ENCODE peak calls at places on chromosomes 4 and X, in four cellular contexts. C is suprapubic skin, Z is mammary epithelial cell, P is fibroblast of mammary gland. O is an unnamed sample.

GRCh38 chr4:87007345-87008181 is 72.8 kb downstream of the AFF1 start:
- DNase-seq in C (peak), Z (peak), P (peak), O (peak)

GRCh38 chrX:48901069-48901468 is 3.3 kb downstream of the PQBP1 start:
- DNase-seq in C (no peak), Z (no peak), P (no peak), O (no peak)

GRCh38 chrX:46310815-46311497 is 234.3 kb downstream of the ZNF674 start:
- DNase-seq in C (no peak), Z (no peak), P (no peak), O (peak)

GRCh38 chr4:120855307-120856001 is 67.1 kb downstream of the PRDM5 start:
- DNase-seq in C (no peak), Z (no peak), P (no peak), O (no peak)

GRCh38 chr4:170047774-170048354 is 21.7 kb upstream of the MFAP3L start:
- DNase-seq in C (no peak), Z (peak), P (peak), O (peak)

GRCh38 chr4:158314756-158315487 is 104.6 kb downstream of the TMEM144 start:
- DNase-seq in C (no peak), Z (peak), P (peak), O (peak)

GRCh38 chrX:81377329-81377728 is 175.4 kb downstream of the SH3BGRL start:
- DNase-seq in C (no peak), Z (peak), P (peak), O (peak)

GRCh38 chrX:21725498-21725897 is 32.4 kb downstream of the SMPX start:
- DNase-seq in C (no peak), Z (peak), P (peak), O (peak)

GRCh38 chr4:33400504-33400903 is 2680.3 kb downstream of the PCDH7 start:
- DNase-seq in C (no peak), Z (no peak), P (no peak), O (no peak)

GRCh38 chr4:147479817-147480216 is 1.1 kb upstream of the EDNRA start:
- DNase-seq in C (peak), Z (peak), P (peak), O (peak)

GRCh38 chrX:47187106-47187677 is 6.4 kb upstream of the UBA1 start:
- DNase-seq in C (no peak), Z (no peak), P (no peak), O (no peak)

GRCh38 chr4:158236304-158237030 is 26.2 kb downstream of the TMEM144 start:
- DNase-seq in C (no peak), Z (no peak), P (no peak), O (no peak)

GRCh38 chr4:38723726-38724506 is 58.9 kb downstream of the TLR10 start:
- DNase-seq in C (no peak), Z (no peak), P (no peak), O (peak)

GRCh38 chrX:38616904-38617303 is 55.6 kb downstream of the TSPAN7 start:
- DNase-seq in C (no peak), Z (no peak), P (no peak), O (no peak)

GRCh38 chrX:41666251-41666650 is 22.5 kb upstream of the GPR34 start:
- DNase-seq in C (no peak), Z (no peak), P (peak), O (peak)

GRCh38 chr4:158781963-158782362 is 13.1 kb downstream of the FNIP2 start:
- DNase-seq in C (no peak), Z (no peak), P (no peak), O (no peak)

GRCh38 chrX:112896051-112896450 is 55.4 kb upstream of the AMOT start:
- DNase-seq in C (no peak), Z (no peak), P (no peak), O (no peak)

GRCh38 chr4:155688211-155688610 is 21.6 kb downstream of the GUCY1A1 start:
- DNase-seq in C (no peak), Z (no peak), P (no peak), O (no peak)

GRCh38 chr4:142974331-142974730 is 128.2 kb upstream of the INPP4B start:
- DNase-seq in C (no peak), Z (no peak), P (no peak), O (no peak)

GRCh38 chrX:150184487-150184886 is 178.6 kb upstream of the MAMLD1 start:
- DNase-seq in C (no peak), Z (peak), P (no peak), O (no peak)

GRCh38 chr4:77618383-77619241 is 13.0 kb downstream of the CXCL13 start:
- DNase-seq in C (no peak), Z (peak), P (peak), O (peak)

GRCh38 chrX:68490644-68491043 is 8.2 kb upstream of the YIPF6 start:
- DNase-seq in C (no peak), Z (peak), P (peak), O (peak)
- TF ChIP-seq CTCF in C (peak), Z (peak), P (peak), O (peak)

GRCh38 chr4:173522160-173522873 is 7.7 kb downstream of the HAND2 start:
- DNase-seq in C (peak), Z (no peak), P (peak), O (peak)
- H3K4me3 ChIP-seq in C (peak), Z (peak), P (peak), O (peak)

GRCh38 chrX:28590394-28590793 is 3.1 kb downstream of the IL1RAPL1 start:
- DNase-seq in C (no peak), Z (no peak), P (no peak), O (no peak)
- TF ChIP-seq CTCF in C (no peak), Z (no peak), P (no peak), O (no peak)

GRCh38 chrX:30793767-30794103 is 95.3 kb downstream of the TAB3 start:
- DNase-seq in C (no peak), Z (no peak), P (no peak), O (no peak)
- H3K4me3 ChIP-seq in C (no peak), Z (no peak), P (no peak), O (no peak)

GRCh38 chrX:71909956-71910355 is 689 bp upstream of the NHSL2 start:
- DNase-seq in C (no peak), Z (no peak), P (peak), O (no peak)
- TF ChIP-seq CTCF in C (no peak), Z (no peak), P (peak), O (peak)

GRCh38 chr4:108143515-108143914 is 25.2 kb downstream of the LEF1 start:
- DNase-seq in C (no peak), Z (no peak), P (no peak), O (no peak)

GRCh38 chr4:108139089-108139488 is 29.6 kb downstream of the LEF1 start:
- DNase-seq in C (no peak), Z (no peak), P (no peak), O (no peak)

GRCh38 chr4:108140328-108140727 is 28.4 kb downstream of the LEF1 start:
- DNase-seq in C (no peak), Z (no peak), P (no peak), O (no peak)

GRCh38 chr4:108142870-108143269 is 25.9 kb downstream of the LEF1 start:
- DNase-seq in C (no peak), Z (no peak), P (no peak), O (no peak)

GRCh38 chr4:108141213-108142045 is 27.3 kb downstream of the LEF1 start:
- DNase-seq in C (no peak), Z (no peak), P (peak), O (no peak)
- H3K4me3 ChIP-seq in C (no peak), Z (no peak), P (no peak), O (no peak)

DNA sequence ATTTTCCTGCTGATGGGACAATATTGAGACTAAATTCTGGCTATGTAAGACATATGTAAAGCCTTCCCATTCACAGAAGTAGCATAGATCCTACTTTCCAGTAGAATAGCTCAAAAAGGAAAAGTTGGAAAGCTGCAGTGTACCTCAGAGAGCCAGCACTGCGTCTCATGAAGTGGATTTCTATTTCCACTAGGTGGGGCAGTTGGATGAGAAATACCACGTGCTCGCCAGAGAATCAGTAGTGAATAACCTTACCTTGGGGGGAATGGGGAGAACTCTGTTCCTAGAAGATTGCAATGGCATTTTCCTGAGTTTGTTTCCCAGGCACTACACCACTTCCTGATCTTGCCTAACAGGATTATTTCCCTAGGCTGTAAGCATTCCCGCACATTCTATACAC is 907.1 kb downstream of the FSTL5 start:
- DNase-seq in C (no peak), Z (no peak), P (no peak), O (no peak)
- TF ChIP-seq CTCF in C (no peak), Z (peak), P (no peak), O (peak)

DNA sequence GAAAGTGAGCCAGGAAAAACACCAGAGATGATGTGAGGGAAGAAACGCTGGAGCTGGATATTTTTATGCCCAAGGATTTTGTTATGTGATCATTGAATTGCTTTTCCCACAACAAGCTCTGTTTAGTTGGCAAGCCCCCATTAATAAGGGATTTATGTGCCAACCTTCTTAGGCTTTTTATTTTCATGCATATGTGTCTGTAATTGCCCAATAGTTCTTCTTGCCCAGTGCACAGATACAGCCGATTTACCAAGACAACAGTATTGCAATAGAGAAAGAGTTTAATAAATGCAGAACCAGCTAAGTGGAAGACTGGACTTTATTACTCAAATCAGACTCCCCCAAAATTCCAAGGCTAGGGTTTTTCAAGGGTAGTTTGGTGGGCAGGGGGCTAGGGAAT is 57.7 kb downstream of the TRIM2 start:
- DNase-seq in C (no peak), Z (no peak), P (no peak), O (no peak)
- H3K4me3 ChIP-seq in C (no peak), Z (no peak), P (no peak), O (no peak)

DNA sequence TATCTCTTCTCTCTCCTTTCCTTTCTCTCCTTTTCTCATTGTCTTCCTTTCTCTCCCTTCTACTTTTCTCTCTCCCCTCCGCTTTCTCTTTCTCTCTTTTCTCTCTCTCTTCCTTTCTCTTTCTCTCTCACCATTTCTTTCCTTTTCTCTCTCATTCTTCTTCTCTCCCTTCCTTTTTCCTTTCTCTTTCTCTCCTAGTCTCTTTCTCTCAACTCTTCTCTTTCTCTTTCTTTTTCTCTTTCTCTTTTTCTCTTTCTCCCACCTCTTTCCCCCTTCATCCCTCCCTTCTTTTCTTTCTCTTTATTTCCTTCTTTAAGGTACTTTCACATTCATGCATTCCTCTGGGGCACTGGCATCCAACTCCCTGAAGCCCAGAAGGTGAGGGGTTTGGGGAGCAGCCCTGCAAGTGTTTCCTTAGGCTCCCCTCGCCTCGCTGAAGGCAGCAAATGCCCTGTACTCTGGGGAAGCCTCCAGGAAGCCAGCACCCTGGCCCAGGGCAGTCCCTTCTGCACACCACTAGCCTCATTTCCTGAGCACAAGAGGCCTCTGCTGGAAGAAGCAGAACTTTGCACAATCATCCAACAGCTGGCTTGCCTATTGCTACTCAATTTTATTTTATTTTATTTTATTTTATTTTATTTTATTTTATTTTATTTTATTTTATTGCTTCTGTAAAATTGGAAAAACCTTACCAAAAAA is 124.2 kb downstream of the NFKB1 start:
- DNase-seq in C (no peak), Z (peak), P (peak), O (peak)
- TF ChIP-seq CTCF in C (peak), Z (peak), P (peak), O (peak)

DNA sequence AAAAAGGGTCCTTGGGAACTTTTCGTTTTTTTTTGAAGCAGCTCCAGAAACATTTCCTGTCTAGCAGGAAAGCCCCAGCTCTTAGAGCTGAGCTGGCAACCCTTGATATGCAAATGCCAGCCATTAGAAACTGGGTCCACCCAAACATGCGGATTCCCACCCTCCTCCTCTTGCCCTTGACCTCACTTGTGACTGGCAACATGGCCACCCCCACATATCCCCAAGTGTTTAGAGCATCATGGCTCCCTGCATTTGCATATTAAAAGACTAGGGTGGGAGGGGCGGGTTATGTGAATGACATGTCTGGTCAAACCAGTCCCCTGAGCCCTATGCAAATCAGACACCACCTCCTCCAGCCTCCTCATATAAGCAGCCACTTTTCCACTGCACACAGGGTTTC is 671.1 kb downstream of the FAT4 start:
- DNase-seq in C (no peak), Z (no peak), P (no peak), O (no peak)
- H3K4me3 ChIP-seq in C (no peak), Z (no peak), P (no peak), O (no peak)